ENCODE peak calls at places on chromosome 3, in six cellular contexts. One of them, this sample, is unnamed.

GRCh38 chr3:111338059-111338698 is 203.8 kb upstream of the CD96 start:
- DNase-seq in right atrium auricular region: peak; percentile 59
- DNase-seq in cardiac muscle cell: peak; percentile 89
- DNase-seq in lower leg skin: no peak
- DNase-seq in foreskin fibroblast: peak; percentile 68
- DNase-seq in fibroblast of mammary gland: peak; percentile 83
- DNase-seq in this sample: peak; percentile 91

GRCh38 chr3:182814419-182815160 is 21.3 kb downstream of the ATP11B start:
- DNase-seq in foreskin fibroblast: no peak
- DNase-seq in lower leg skin: no peak
- DNase-seq in right atrium auricular region: no peak
- DNase-seq in fibroblast of mammary gland: peak; percentile 3
- DNase-seq in cardiac muscle cell: no peak
- DNase-seq in this sample: no peak

GRCh38 chr3:177468816-177469590 is 271.7 kb upstream of the TBL1XR1 start:
- DNase-seq in fibroblast of mammary gland: peak; percentile 81
- DNase-seq in lower leg skin: no peak
- DNase-seq in cardiac muscle cell: peak; percentile 86
- DNase-seq in foreskin fibroblast: no peak
- DNase-seq in right atrium auricular region: no peak
- DNase-seq in this sample: peak; percentile 82

GRCh38 chr3:112767177-112767576 is 79.5 kb downstream of the CD200R1L start:
- DNase-seq in right atrium auricular region: no peak
- DNase-seq in cardiac muscle cell: peak; percentile 73
- DNase-seq in lower leg skin: peak; percentile 41
- DNase-seq in fibroblast of mammary gland: peak; percentile 31
- DNase-seq in foreskin fibroblast: peak; percentile 35
- DNase-seq in this sample: no peak

GRCh38 chr3:66362541-66362941 is 138.3 kb downstream of the LRIG1 start:
- DNase-seq in lower leg skin: no peak
- DNase-seq in cardiac muscle cell: peak; percentile 29
- DNase-seq in foreskin fibroblast: no peak
- DNase-seq in right atrium auricular region: no peak
- DNase-seq in fibroblast of mammary gland: peak; percentile 16
- DNase-seq in this sample: peak; percentile 69

GRCh38 chr3:141303481-141304223 is 64.7 kb upstream of the ZBTB38 start:
- DNase-seq in right atrium auricular region: peak; percentile 61
- DNase-seq in fibroblast of mammary gland: peak; percentile 83
- DNase-seq in lower leg skin: peak; percentile 73
- DNase-seq in foreskin fibroblast: peak; percentile 65
- DNase-seq in cardiac muscle cell: peak; percentile 89
- DNase-seq in this sample: peak; percentile 94

GRCh38 chr3:48217449-48217848 is 5.8 kb upstream of the CAMP start:
- DNase-seq in cardiac muscle cell: no peak
- DNase-seq in fibroblast of mammary gland: no peak
- DNase-seq in right atrium auricular region: no peak
- DNase-seq in foreskin fibroblast: no peak
- DNase-seq in lower leg skin: no peak
- DNase-seq in this sample: no peak

GRCh38 chr3:141487419-141488345 is 855 bp downstream of the RASA2 start:
- DNase-seq in right atrium auricular region: peak; percentile 79
- DNase-seq in foreskin fibroblast: peak; percentile 36
- DNase-seq in cardiac muscle cell: peak; percentile 64
- DNase-seq in fibroblast of mammary gland: peak; percentile 36
- DNase-seq in lower leg skin: peak; percentile 64
- DNase-seq in this sample: peak; percentile 46

GRCh38 chr3:124386006-124386405 is 344.2 kb upstream of the UMPS start:
- DNase-seq in foreskin fibroblast: no peak
- DNase-seq in fibroblast of mammary gland: no peak
- DNase-seq in cardiac muscle cell: no peak
- DNase-seq in lower leg skin: no peak
- DNase-seq in right atrium auricular region: no peak
- DNase-seq in this sample: no peak

GRCh38 chr3:100089802-100090668 is 24.3 kb downstream of the FILIP1L start:
- DNase-seq in foreskin fibroblast: peak; percentile 82
- DNase-seq in lower leg skin: no peak
- DNase-seq in fibroblast of mammary gland: peak; percentile 82
- DNase-seq in right atrium auricular region: no peak
- DNase-seq in cardiac muscle cell: peak; percentile 76
- DNase-seq in this sample: peak; percentile 74

GRCh38 chr3:49377483-49377882 is 19.3 kb upstream of the GPX1 start:
- DNase-seq in right atrium auricular region: no peak
- DNase-seq in lower leg skin: no peak
- DNase-seq in cardiac muscle cell: peak; percentile 55
- DNase-seq in fibroblast of mammary gland: peak; percentile 72
- DNase-seq in foreskin fibroblast: no peak
- DNase-seq in this sample: peak; percentile 85

GRCh38 chr3:13040381-13041074 is 32.7 kb downstream of the IQSEC1 start:
- DNase-seq in foreskin fibroblast: no peak
- DNase-seq in fibroblast of mammary gland: no peak
- DNase-seq in right atrium auricular region: no peak
- DNase-seq in cardiac muscle cell: no peak
- DNase-seq in lower leg skin: no peak
- DNase-seq in this sample: no peak

GRCh38 chr3:120767106-120767505 is 24.6 kb downstream of the GTF2E1 start:
- DNase-seq in cardiac muscle cell: no peak
- DNase-seq in fibroblast of mammary gland: no peak
- DNase-seq in lower leg skin: no peak
- DNase-seq in right atrium auricular region: no peak
- DNase-seq in foreskin fibroblast: no peak
- DNase-seq in this sample: no peak

GRCh38 chr3:188486126-188486525 is 332.2 kb downstream of the LPP start:
- DNase-seq in cardiac muscle cell: peak; percentile 5
- DNase-seq in fibroblast of mammary gland: peak; percentile 67
- DNase-seq in lower leg skin: no peak
- DNase-seq in foreskin fibroblast: no peak
- DNase-seq in right atrium auricular region: no peak
- DNase-seq in this sample: peak; percentile 85

GRCh38 chr3:97793415-97794019 is 28.3 kb upstream of the CRYBG3 start:
- DNase-seq in foreskin fibroblast: peak; percentile 18
- DNase-seq in right atrium auricular region: no peak
- DNase-seq in lower leg skin: no peak
- DNase-seq in cardiac muscle cell: peak; percentile 76
- DNase-seq in fibroblast of mammary gland: peak; percentile 72
- DNase-seq in this sample: peak; percentile 78

GRCh38 chr3:4703054-4703480 is 209.9 kb downstream of the ITPR1 start:
- DNase-seq in cardiac muscle cell: peak; percentile 69
- DNase-seq in fibroblast of mammary gland: no peak
- DNase-seq in lower leg skin: no peak
- DNase-seq in right atrium auricular region: no peak
- DNase-seq in foreskin fibroblast: no peak
- DNase-seq in this sample: peak; percentile 33

GRCh38 chr3:52446631-52447511 is 2.0 kb upstream of the SEMA3G start:
- DNase-seq in cardiac muscle cell: peak; percentile 56
- DNase-seq in fibroblast of mammary gland: peak; percentile 53
- DNase-seq in foreskin fibroblast: peak; percentile 43
- DNase-seq in right atrium auricular region: peak; percentile 73
- DNase-seq in lower leg skin: no peak
- DNase-seq in this sample: peak; percentile 56

GRCh38 chr3:120749843-120750242 is 7.3 kb downstream of the GTF2E1 start:
- DNase-seq in fibroblast of mammary gland: no peak
- DNase-seq in lower leg skin: no peak
- DNase-seq in right atrium auricular region: no peak
- DNase-seq in cardiac muscle cell: no peak
- DNase-seq in foreskin fibroblast: no peak
- DNase-seq in this sample: no peak

GRCh38 chr3:134905647-134905935 is 110.5 kb downstream of the EPHB1 start:
- DNase-seq in cardiac muscle cell: no peak
- DNase-seq in fibroblast of mammary gland: no peak
- DNase-seq in foreskin fibroblast: no peak
- DNase-seq in right atrium auricular region: no peak
- DNase-seq in lower leg skin: no peak
- DNase-seq in this sample: no peak

GRCh38 chr3:15333957-15334263 is 1.5 kb upstream of the SH3BP5 start:
- DNase-seq in lower leg skin: no peak
- DNase-seq in cardiac muscle cell: no peak
- DNase-seq in fibroblast of mammary gland: no peak
- DNase-seq in right atrium auricular region: no peak
- DNase-seq in foreskin fibroblast: no peak
- DNase-seq in this sample: no peak

GRCh38 chr3:85939026-85939616 is 980.3 kb downstream of the CADM2 start:
- DNase-seq in foreskin fibroblast: peak; percentile 9
- DNase-seq in fibroblast of mammary gland: no peak
- DNase-seq in cardiac muscle cell: no peak
- DNase-seq in lower leg skin: no peak
- DNase-seq in right atrium auricular region: no peak
- DNase-seq in this sample: no peak

GRCh38 chr3:148023994-148024393 is 614.8 kb downstream of the ZIC1 start:
- DNase-seq in fibroblast of mammary gland: peak; percentile 92
- DNase-seq in foreskin fibroblast: peak; percentile 66
- DNase-seq in right atrium auricular region: no peak
- DNase-seq in cardiac muscle cell: peak; percentile 82
- DNase-seq in lower leg skin: no peak
- DNase-seq in this sample: peak; percentile 80

GRCh38 chr3:191869738-191870418 is 408.9 kb downstream of the PYDC2 start:
- DNase-seq in right atrium auricular region: no peak
- DNase-seq in lower leg skin: no peak
- DNase-seq in foreskin fibroblast: no peak
- DNase-seq in fibroblast of mammary gland: no peak
- DNase-seq in cardiac muscle cell: no peak
- DNase-seq in this sample: no peak

GRCh38 chr3:31132132-31132769 is 237.8 kb upstream of the GADL1 start:
- DNase-seq in lower leg skin: no peak
- DNase-seq in foreskin fibroblast: peak; percentile 20
- DNase-seq in fibroblast of mammary gland: peak; percentile 74
- DNase-seq in cardiac muscle cell: peak; percentile 68
- DNase-seq in right atrium auricular region: no peak
- DNase-seq in this sample: peak; percentile 79

GRCh38 chr3:144444061-144444460 is 472.4 kb downstream of the DIPK2A start:
- DNase-seq in lower leg skin: no peak
- DNase-seq in cardiac muscle cell: no peak
- DNase-seq in fibroblast of mammary gland: no peak
- DNase-seq in foreskin fibroblast: no peak
- DNase-seq in right atrium auricular region: no peak
- DNase-seq in this sample: no peak

GRCh38 chr3:127730171-127730570 is 57.4 kb downstream of the ABTB1 start:
- DNase-seq in fibroblast of mammary gland: no peak
- DNase-seq in right atrium auricular region: no peak
- DNase-seq in foreskin fibroblast: no peak
- DNase-seq in lower leg skin: no peak
- DNase-seq in cardiac muscle cell: no peak
- DNase-seq in this sample: no peak
- H3K4me3 ChIP-seq in fibroblast of mammary gland: no peak overlapping the region
- H3K4me3 ChIP-seq in right atrium auricular region: no peak overlapping the region
- H3K4me3 ChIP-seq in foreskin fibroblast: no peak overlapping the region
- H3K4me3 ChIP-seq in lower leg skin: no peak overlapping the region
- H3K4me3 ChIP-seq in cardiac muscle cell: no peak overlapping the region
- H3K4me3 ChIP-seq in this sample: no peak overlapping the region

DNA sequence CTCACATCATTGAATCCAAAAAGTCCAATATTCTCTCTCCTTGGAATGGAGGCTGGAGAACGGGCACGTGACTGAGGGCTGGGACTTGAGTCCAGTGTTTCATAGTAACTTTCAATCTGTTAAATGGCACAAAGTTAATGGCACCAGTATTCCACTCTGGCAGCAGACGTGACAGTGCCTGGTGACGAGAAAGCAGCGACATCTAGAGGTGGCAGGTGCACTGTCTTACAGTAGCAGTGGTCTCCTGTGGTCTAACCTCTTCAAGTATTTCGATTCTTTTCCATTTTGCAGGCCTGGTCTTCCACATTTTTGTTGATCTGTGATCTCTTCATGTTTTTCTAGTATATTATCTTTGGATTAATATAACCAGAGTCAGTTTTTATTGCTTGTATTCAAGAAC is 107.1 kb downstream of the OXSM start:
- DNase-seq in right atrium auricular region: no peak
- DNase-seq in cardiac muscle cell: no peak
- DNase-seq in foreskin fibroblast: no peak
- DNase-seq in fibroblast of mammary gland: no peak
- DNase-seq in lower leg skin: no peak
- DNase-seq in this sample: peak; percentile 27
- TF ChIP-seq CTCF in right atrium auricular region: peak; percentile 41
- TF ChIP-seq CTCF in cardiac muscle cell: no peak
- TF ChIP-seq CTCF in foreskin fibroblast: peak; percentile 8
- TF ChIP-seq CTCF in fibroblast of mammary gland: peak; percentile 20
- TF ChIP-seq CTCF in lower leg skin: no peak
- TF ChIP-seq CTCF in this sample: peak; percentile 42

DNA sequence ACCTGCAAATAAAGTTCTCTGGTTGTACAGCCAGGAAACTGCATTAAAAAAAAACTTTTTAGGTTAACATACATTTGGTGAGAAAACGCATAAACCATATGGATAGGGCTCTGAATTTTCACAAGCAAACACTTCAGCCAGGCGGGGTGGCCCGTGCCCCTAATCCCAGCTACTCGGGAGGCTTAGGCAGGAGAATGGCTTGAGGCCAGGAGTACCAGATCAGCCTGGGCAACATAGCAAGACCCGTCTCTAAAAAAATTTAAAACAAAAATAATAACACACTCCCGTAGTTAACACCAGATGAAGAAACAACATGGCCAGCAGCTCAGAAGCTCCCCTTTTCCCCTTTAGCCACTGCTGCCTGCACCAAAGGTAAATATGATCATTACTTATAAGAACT is 3.2 kb upstream of the RPL14 start:
- DNase-seq in lower leg skin: no peak
- DNase-seq in fibroblast of mammary gland: no peak
- DNase-seq in cardiac muscle cell: no peak
- DNase-seq in foreskin fibroblast: no peak
- DNase-seq in right atrium auricular region: no peak
- DNase-seq in this sample: no peak
- H3K4me3 ChIP-seq in lower leg skin: no peak overlapping the region
- H3K4me3 ChIP-seq in fibroblast of mammary gland: peak overlapping the region; percentile 84
- H3K4me3 ChIP-seq in cardiac muscle cell: peak overlapping the region; percentile 27
- H3K4me3 ChIP-seq in foreskin fibroblast: peak overlapping the region; percentile 96
- H3K4me3 ChIP-seq in right atrium auricular region: no peak overlapping the region
- H3K4me3 ChIP-seq in this sample: peak overlapping the region; percentile 63

DNA sequence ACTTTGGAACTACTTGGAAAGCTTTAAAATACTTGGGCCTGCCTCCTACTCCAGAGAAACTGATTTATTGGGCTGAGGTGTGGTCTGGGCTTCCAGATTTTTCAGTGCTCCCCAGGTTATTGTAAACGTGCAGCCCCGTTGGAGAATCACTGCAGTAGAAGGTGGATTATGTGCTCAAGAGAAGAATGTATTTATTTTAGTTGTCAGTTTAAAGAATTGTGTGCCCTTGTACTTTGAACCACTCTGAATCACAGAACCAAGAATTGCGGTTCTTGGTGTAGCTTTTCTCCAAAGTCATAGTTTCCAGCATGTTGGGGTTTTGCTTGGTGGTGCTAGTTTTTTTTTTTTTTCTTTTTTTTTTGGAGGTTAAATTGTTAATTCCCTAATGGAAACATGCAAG is 1.6 kb downstream of the TATDN2 start:
- DNase-seq in cardiac muscle cell: no peak
- DNase-seq in foreskin fibroblast: no peak
- DNase-seq in lower leg skin: no peak
- DNase-seq in right atrium auricular region: no peak
- DNase-seq in fibroblast of mammary gland: peak; percentile 32
- DNase-seq in this sample: no peak
- TF ChIP-seq CTCF in cardiac muscle cell: no peak
- TF ChIP-seq CTCF in foreskin fibroblast: no peak
- TF ChIP-seq CTCF in lower leg skin: no peak
- TF ChIP-seq CTCF in right atrium auricular region: no peak
- TF ChIP-seq CTCF in fibroblast of mammary gland: no peak
- TF ChIP-seq CTCF in this sample: no peak

GRCh38 chr3:160403028-160403545 is 3.6 kb downstream of the SMC4 start:
- DNase-seq in foreskin fibroblast: no peak
- DNase-seq in right atrium auricular region: no peak
- DNase-seq in fibroblast of mammary gland: no peak
- DNase-seq in lower leg skin: no peak
- DNase-seq in cardiac muscle cell: peak; percentile 43
- DNase-seq in this sample: peak; percentile 49
- H3K4me3 ChIP-seq in foreskin fibroblast: peak overlapping the region; percentile 85
- H3K4me3 ChIP-seq in right atrium auricular region: no peak overlapping the region
- H3K4me3 ChIP-seq in fibroblast of mammary gland: peak overlapping the region; percentile 85
- H3K4me3 ChIP-seq in lower leg skin: no peak overlapping the region
- H3K4me3 ChIP-seq in cardiac muscle cell: peak overlapping the region; percentile 74
- H3K4me3 ChIP-seq in this sample: peak overlapping the region; percentile 61

This sample was measured in cardiac fibroblast.